ENCODE peak calls at places on chromosomes 4 and X, in five cellular contexts. One of them, this sample, is unnamed.

GRCh38 chr4:25842229-25842840 is 20.5 kb downstream of the SEL1L3 start:
- DNase-seq in H4: no peak
- DNase-seq in NCI-H1092: no peak
- DNase-seq in endodermal cell: peak
- DNase-seq in cardiac muscle cell: peak
- DNase-seq in this sample: no peak

GRCh38 chr4:158710814-158711213 is 12.4 kb downstream of the PPID start:
- DNase-seq in endodermal cell: no peak
- DNase-seq in cardiac muscle cell: no peak
- DNase-seq in H4: peak
- DNase-seq in NCI-H1092: no peak
- DNase-seq in this sample: peak

GRCh38 chr4:833156-833555 is 7.2 kb upstream of the CPLX1 start:
- DNase-seq in H4: no peak
- DNase-seq in NCI-H1092: no peak
- DNase-seq in cardiac muscle cell: no peak
- DNase-seq in endodermal cell: no peak
- DNase-seq in this sample: no peak

GRCh38 chr4:20017035-20017434 is 234.7 kb upstream of the SLIT2 start:
- DNase-seq in NCI-H1092: no peak
- DNase-seq in endodermal cell: no peak
- DNase-seq in cardiac muscle cell: no peak
- DNase-seq in H4: no peak
- DNase-seq in this sample: no peak

GRCh38 chr4:186832906-186833305 is 109.2 kb upstream of the FAT1 start:
- DNase-seq in endodermal cell: no peak
- DNase-seq in H4: no peak
- DNase-seq in NCI-H1092: no peak
- DNase-seq in cardiac muscle cell: no peak
- DNase-seq in this sample: no peak

GRCh38 chr4:184933311-184933710 is 85.0 kb upstream of the HELT start:
- DNase-seq in endodermal cell: no peak
- DNase-seq in NCI-H1092: no peak
- DNase-seq in cardiac muscle cell: no peak
- DNase-seq in H4: no peak
- DNase-seq in this sample: no peak

GRCh38 chrX:87578978-87579377 is 61.4 kb downstream of the KLHL4 start:
- DNase-seq in H4: peak
- DNase-seq in endodermal cell: no peak
- DNase-seq in cardiac muscle cell: no peak
- DNase-seq in NCI-H1092: no peak
- DNase-seq in this sample: peak

GRCh38 chrX:23883737-23884354 is 23.9 kb downstream of the APOO start:
- DNase-seq in NCI-H1092: no peak
- DNase-seq in H4: peak
- DNase-seq in cardiac muscle cell: no peak
- DNase-seq in endodermal cell: peak
- DNase-seq in this sample: peak

GRCh38 chrX:77431227-77431626 is 16.0 kb upstream of the FGF16 start:
- DNase-seq in H4: peak
- DNase-seq in cardiac muscle cell: no peak
- DNase-seq in endodermal cell: no peak
- DNase-seq in NCI-H1092: no peak
- DNase-seq in this sample: peak

GRCh38 chr4:80619070-80619674 is 283.6 kb downstream of the CFAP299 start:
- DNase-seq in H4: peak
- DNase-seq in cardiac muscle cell: no peak
- DNase-seq in endodermal cell: no peak
- DNase-seq in NCI-H1092: no peak
- DNase-seq in this sample: peak

GRCh38 chr4:41360911-41361830 is 104.4 kb downstream of the UCHL1 start:
- DNase-seq in endodermal cell: peak
- DNase-seq in NCI-H1092: peak
- DNase-seq in cardiac muscle cell: peak
- DNase-seq in H4: peak
- DNase-seq in this sample: peak

GRCh38 chr4:38317238-38317637 is 346.8 kb upstream of the KLF3 start:
- DNase-seq in cardiac muscle cell: no peak
- DNase-seq in H4: no peak
- DNase-seq in endodermal cell: no peak
- DNase-seq in NCI-H1092: no peak
- DNase-seq in this sample: no peak

GRCh38 chr4:15577508-15577907 is 77.6 kb downstream of the FBXL5 start:
- DNase-seq in H4: no peak
- DNase-seq in NCI-H1092: no peak
- DNase-seq in endodermal cell: no peak
- DNase-seq in cardiac muscle cell: no peak
- DNase-seq in this sample: no peak

GRCh38 chrX:65874110-65874509 is 165.8 kb downstream of the VSIG4 start:
- DNase-seq in NCI-H1092: no peak
- DNase-seq in endodermal cell: peak
- DNase-seq in cardiac muscle cell: no peak
- DNase-seq in H4: peak
- DNase-seq in this sample: no peak

GRCh38 chr4:128480945-128481344 is 193.3 kb upstream of the PGRMC2 start:
- DNase-seq in cardiac muscle cell: no peak
- DNase-seq in H4: no peak
- DNase-seq in NCI-H1092: no peak
- DNase-seq in endodermal cell: no peak
- DNase-seq in this sample: no peak

GRCh38 chrX:120840826-120841225 is 34.8 kb downstream of the CT47B1 start:
- DNase-seq in H4: no peak
- DNase-seq in NCI-H1092: no peak
- DNase-seq in endodermal cell: no peak
- DNase-seq in cardiac muscle cell: no peak
- DNase-seq in this sample: peak

GRCh38 chr4:183636488-183636887 is 22.5 kb downstream of the RWDD4 start:
- DNase-seq in endodermal cell: peak
- DNase-seq in NCI-H1092: no peak
- DNase-seq in cardiac muscle cell: no peak
- DNase-seq in H4: peak
- DNase-seq in this sample: no peak